ENCODE peak calls at places on chromosome 2, in five cellular contexts. One of them, this sample, is unnamed.
A peak's percentile ranks its signal among the peaks of the same experiment; 100 is the strongest.

GRCh38 chr2:239157269-239157668 is 243.6 kb downstream of the HDAC4 start:
- DNase-seq in activated CD4-positive, CD25-positive, alpha-beta regulatory T cell treated with anti-CD3 and anti-CD28 coated beads, Interleukin-2, amount 50 U/mL, for 72 hours: peak; percentile 2
- DNase-seq in germinal center: no peak
- DNase-seq in GM23248: no peak
- DNase-seq in AG09309: no peak
- DNase-seq in this sample: no peak

GRCh38 chr2:96734899-96735585 is 4.8 kb downstream of the LMAN2L start:
- DNase-seq in activated CD4-positive, CD25-positive, alpha-beta regulatory T cell treated with anti-CD3 and anti-CD28 coated beads, Interleukin-2, amount 50 U/mL, for 72 hours: no peak
- DNase-seq in AG09309: no peak
- DNase-seq in germinal center: no peak
- DNase-seq in GM23248: no peak
- DNase-seq in this sample: no peak

GRCh38 chr2:203790134-203790533 is 77.4 kb upstream of the CTLA4 start:
- DNase-seq in GM23248: peak; percentile 78
- DNase-seq in AG09309: no peak
- DNase-seq in germinal center: no peak
- DNase-seq in activated CD4-positive, CD25-positive, alpha-beta regulatory T cell treated with anti-CD3 and anti-CD28 coated beads, Interleukin-2, amount 50 U/mL, for 72 hours: no peak
- DNase-seq in this sample: no peak

GRCh38 chr2:66569974-66570373 is 135.0 kb downstream of the MEIS1 start:
- DNase-seq in GM23248: peak; percentile 35
- DNase-seq in AG09309: no peak
- DNase-seq in germinal center: no peak
- DNase-seq in activated CD4-positive, CD25-positive, alpha-beta regulatory T cell treated with anti-CD3 and anti-CD28 coated beads, Interleukin-2, amount 50 U/mL, for 72 hours: no peak
- DNase-seq in this sample: no peak

GRCh38 chr2:197838036-197838435 is 33.6 kb downstream of the PLCL1 start:
- DNase-seq in activated CD4-positive, CD25-positive, alpha-beta regulatory T cell treated with anti-CD3 and anti-CD28 coated beads, Interleukin-2, amount 50 U/mL, for 72 hours: no peak
- DNase-seq in germinal center: no peak
- DNase-seq in AG09309: peak; percentile 29
- DNase-seq in GM23248: peak; percentile 70
- DNase-seq in this sample: no peak

GRCh38 chr2:3483227-3483985 is 35.9 kb downstream of the ADI1 start:
- DNase-seq in germinal center: no peak
- DNase-seq in AG09309: no peak
- DNase-seq in GM23248: no peak
- DNase-seq in activated CD4-positive, CD25-positive, alpha-beta regulatory T cell treated with anti-CD3 and anti-CD28 coated beads, Interleukin-2, amount 50 U/mL, for 72 hours: peak; percentile 45
- DNase-seq in this sample: no peak

GRCh38 chr2:26363323-26363722 is 16.7 kb upstream of the ADGRF3 start:
- DNase-seq in GM23248: peak; percentile 57
- DNase-seq in activated CD4-positive, CD25-positive, alpha-beta regulatory T cell treated with anti-CD3 and anti-CD28 coated beads, Interleukin-2, amount 50 U/mL, for 72 hours: no peak
- DNase-seq in germinal center: no peak
- DNase-seq in AG09309: no peak
- DNase-seq in this sample: no peak

GRCh38 chr2:240640939-240641338 is 15.7 kb downstream of the GPR35 start:
- DNase-seq in GM23248: peak; percentile 72
- DNase-seq in AG09309: no peak
- DNase-seq in germinal center: no peak
- DNase-seq in activated CD4-positive, CD25-positive, alpha-beta regulatory T cell treated with anti-CD3 and anti-CD28 coated beads, Interleukin-2, amount 50 U/mL, for 72 hours: no peak
- DNase-seq in this sample: no peak

GRCh38 chr2:118577202-118577601 is 270.2 kb downstream of the EN1 start:
- DNase-seq in activated CD4-positive, CD25-positive, alpha-beta regulatory T cell treated with anti-CD3 and anti-CD28 coated beads, Interleukin-2, amount 50 U/mL, for 72 hours: no peak
- DNase-seq in AG09309: no peak
- DNase-seq in GM23248: peak; percentile 83
- DNase-seq in germinal center: no peak
- DNase-seq in this sample: no peak

GRCh38 chr2:102233132-102233884 is 46.5 kb downstream of the IL1RL2 start:
- DNase-seq in GM23248: no peak
- DNase-seq in germinal center: no peak
- DNase-seq in AG09309: no peak
- DNase-seq in activated CD4-positive, CD25-positive, alpha-beta regulatory T cell treated with anti-CD3 and anti-CD28 coated beads, Interleukin-2, amount 50 U/mL, for 72 hours: no peak
- DNase-seq in this sample: no peak

GRCh38 chr2:138814123-138814883 is 34.1 kb upstream of the NXPH2 start:
- DNase-seq in GM23248: no peak
- DNase-seq in AG09309: no peak
- DNase-seq in activated CD4-positive, CD25-positive, alpha-beta regulatory T cell treated with anti-CD3 and anti-CD28 coated beads, Interleukin-2, amount 50 U/mL, for 72 hours: no peak
- DNase-seq in germinal center: no peak
- DNase-seq in this sample: no peak

GRCh38 chr2:127605691-127606277 is 40.2 kb upstream of the GPR17 start:
- DNase-seq in AG09309: no peak
- DNase-seq in GM23248: no peak
- DNase-seq in germinal center: peak; percentile 51
- DNase-seq in activated CD4-positive, CD25-positive, alpha-beta regulatory T cell treated with anti-CD3 and anti-CD28 coated beads, Interleukin-2, amount 50 U/mL, for 72 hours: no peak
- DNase-seq in this sample: no peak

GRCh38 chr2:64568836-64569235 is 44.7 kb downstream of the AFTPH start:
- DNase-seq in GM23248: peak; percentile 14
- DNase-seq in activated CD4-positive, CD25-positive, alpha-beta regulatory T cell treated with anti-CD3 and anti-CD28 coated beads, Interleukin-2, amount 50 U/mL, for 72 hours: no peak
- DNase-seq in AG09309: no peak
- DNase-seq in germinal center: no peak
- DNase-seq in this sample: no peak

GRCh38 chr2:136134126-136134525 is 16.2 kb upstream of the CXCR4 start:
- DNase-seq in GM23248: no peak
- DNase-seq in AG09309: no peak
- DNase-seq in germinal center: no peak
- DNase-seq in activated CD4-positive, CD25-positive, alpha-beta regulatory T cell treated with anti-CD3 and anti-CD28 coated beads, Interleukin-2, amount 50 U/mL, for 72 hours: no peak
- DNase-seq in this sample: no peak

GRCh38 chr2:153004627-153005026 is 286.2 kb downstream of the ARL6IP6 start:
- DNase-seq in GM23248: no peak
- DNase-seq in activated CD4-positive, CD25-positive, alpha-beta regulatory T cell treated with anti-CD3 and anti-CD28 coated beads, Interleukin-2, amount 50 U/mL, for 72 hours: no peak
- DNase-seq in AG09309: no peak
- DNase-seq in germinal center: no peak
- DNase-seq in this sample: no peak

GRCh38 chr2:23988371-23988770 is 21.5 kb upstream of the MFSD2B start:
- DNase-seq in AG09309: no peak
- DNase-seq in GM23248: peak; percentile 41
- DNase-seq in germinal center: no peak
- DNase-seq in activated CD4-positive, CD25-positive, alpha-beta regulatory T cell treated with anti-CD3 and anti-CD28 coated beads, Interleukin-2, amount 50 U/mL, for 72 hours: no peak
- DNase-seq in this sample: no peak

This sample was measured in endothelial cell.